ENCODE peak calls at places on chromosomes 7 and 10, in six cellular contexts. N is retinal pigment epithelial cell, O is A549, S is prostate gland, K is tibial nerve, V is ovary. E is an unnamed sample.
A peak's percentile ranks its signal among the peaks of the same experiment; 100 is the strongest.

GRCh38 chr10:7350541-7351195 is 60.2 kb downstream of the SFMBT2 start:
- DNase-seq in N (no peak), O (no peak), S (no peak), K (no peak), V (no peak), E (no peak)

GRCh38 chr10:11443468-11444147 is 167.8 kb downstream of the USP6NL start:
- DNase-seq in N (no peak), O (no peak), S (no peak), K (no peak), V (no peak), E (no peak)

GRCh38 chr10:132675031-132675740 is 110.8 kb downstream of the NKX6-2 start:
- DNase-seq in N (no peak), O (no peak), S (no peak), K (no peak), V (peak; percentile 5), E (no peak)

GRCh38 chr10:92857904-92858514 is 9.7 kb downstream of the EXOC6 start:
- DNase-seq in N (no peak), O (peak; percentile 22), S (no peak), K (no peak), V (no peak), E (no peak)

GRCh38 chr7:7851381-7851780 is 117.2 kb upstream of the GLCCI1 start:
- DNase-seq in N (no peak), O (no peak), S (no peak), K (no peak), V (no peak), E (no peak)

GRCh38 chr7:36044096-36044892 is 108.8 kb upstream of the EEPD1 start:
- DNase-seq in N (no peak), O (no peak), S (no peak), K (no peak), V (no peak), E (no peak)

GRCh38 chr7:129989466-129989865 is 36.7 kb upstream of the UBE2H start:
- DNase-seq in N (no peak), O (no peak), S (no peak), K (no peak), V (no peak), E (no peak)

GRCh38 chr10:93363891-93364648 is 118.1 kb downstream of the MYOF start:
- DNase-seq in N (peak; percentile 73), O (no peak), S (no peak), K (no peak), V (no peak), E (no peak)

GRCh38 chr10:15695852-15696251 is 23.9 kb downstream of the ITGA8 start:
- DNase-seq in N (no peak), O (no peak), S (no peak), K (no peak), V (no peak), E (no peak)

GRCh38 chr10:118501637-118502440 is 93.6 kb downstream of the PRLHR start:
- DNase-seq in N (no peak), O (peak; percentile 17), S (peak; percentile 21), K (no peak), V (no peak), E (peak; percentile 87)

GRCh38 chr10:132481690-132482089 is 55.9 kb upstream of the INPP5A start:
- DNase-seq in N (no peak), O (no peak), S (no peak), K (no peak), V (no peak), E (no peak)

DNA sequence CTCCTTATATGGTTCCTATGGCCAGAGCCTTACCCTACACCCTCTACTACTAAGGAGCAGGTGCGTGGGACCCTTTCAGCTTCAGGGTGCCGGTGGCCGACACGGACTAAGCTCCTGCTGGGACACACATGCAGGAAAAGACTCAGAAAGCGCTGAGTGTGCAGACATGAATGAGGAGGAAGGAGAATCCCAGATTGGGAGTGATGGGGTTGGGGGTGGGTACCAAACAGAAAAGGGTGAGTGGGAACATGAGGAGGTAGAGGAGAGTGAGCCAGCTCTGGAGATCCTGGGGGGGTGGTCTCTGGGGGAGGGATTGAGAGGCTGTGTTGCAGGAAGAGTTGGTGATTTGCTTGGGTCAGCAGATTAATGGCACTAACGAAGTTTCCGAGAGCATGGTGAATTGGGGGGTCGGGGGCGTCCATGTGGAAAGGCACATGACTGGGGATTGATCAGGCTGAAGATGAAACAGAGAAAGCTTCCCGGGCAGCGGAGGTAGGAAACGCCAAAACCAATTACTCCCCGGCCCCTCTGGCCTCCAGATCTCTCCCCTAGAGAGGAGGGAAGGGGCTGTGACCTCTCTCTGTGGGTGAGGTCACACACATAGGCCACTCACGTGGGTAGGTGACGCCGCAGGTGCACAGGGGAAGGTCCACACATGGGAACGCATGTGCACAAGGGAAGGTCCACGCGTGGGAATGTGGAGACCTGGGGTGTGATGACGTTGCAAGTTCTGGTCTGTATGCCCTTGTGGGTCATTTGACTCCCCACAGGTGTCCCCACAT is 37.9 kb upstream of the SLF2 start:
- DNase-seq in N (no peak), O (no peak), S (no peak), K (no peak), V (no peak), E (no peak)
- H3K4me3 ChIP-seq in N (no peak overlapping the region), O (no peak overlapping the region), S (no peak overlapping the region), K (no peak overlapping the region), V (no peak overlapping the region), E (no peak overlapping the region)

GRCh38 chr10:91552260-91552659 is 80.6 kb downstream of the PPP1R3C start:
- DNase-seq in N (no peak), O (no peak), S (no peak), K (no peak), V (no peak), E (no peak)
- TF ChIP-seq CTCF in N (no peak), O (no peak), S (no peak), K (no peak), V (no peak), E (no peak)

DNA sequence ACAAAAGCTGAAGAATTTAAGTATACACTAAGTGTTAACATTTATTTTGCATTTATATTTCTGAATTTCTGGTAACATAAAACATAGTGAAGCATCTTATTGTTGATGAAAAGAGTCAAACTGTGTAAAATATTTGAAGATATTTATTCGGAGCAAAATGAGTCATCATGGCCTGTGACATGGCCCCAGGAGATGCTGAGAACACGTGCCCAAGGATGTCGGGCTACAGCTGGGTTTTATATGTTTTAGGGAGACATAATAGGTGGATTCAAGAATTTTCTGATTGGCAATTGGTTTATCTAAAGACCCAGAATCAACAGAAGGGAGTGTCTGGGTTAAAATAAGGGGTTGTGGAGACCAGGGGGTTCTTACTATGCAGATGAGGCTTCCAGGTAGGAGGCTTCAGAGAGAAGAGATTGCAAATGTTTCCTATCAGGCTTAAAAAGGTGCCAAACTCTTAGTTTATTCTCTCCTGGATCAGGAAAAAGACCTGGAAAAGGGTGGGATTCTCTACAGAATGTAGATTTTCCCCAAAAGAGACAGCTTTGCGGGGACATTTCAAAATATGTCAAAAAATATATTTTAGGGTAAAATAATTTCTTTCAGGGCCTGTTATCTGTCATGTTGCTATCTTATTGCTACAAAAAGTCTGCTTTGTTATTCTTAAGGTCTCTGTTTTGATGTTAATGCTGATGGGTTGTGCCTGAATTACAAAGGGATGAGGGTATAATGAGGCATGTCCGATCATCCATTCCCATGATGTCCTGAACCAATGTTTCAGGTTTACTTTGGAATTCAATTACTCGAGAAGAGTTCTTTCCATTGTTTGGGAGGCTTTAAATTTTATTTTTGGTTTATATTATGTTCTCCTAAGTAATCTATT is 74.5 kb downstream of the VWDE start:
- DNase-seq in N (no peak), O (no peak), S (no peak), K (no peak), V (no peak), E (no peak)
- H3K4me3 ChIP-seq in N (no peak overlapping the region), O (no peak overlapping the region), S (no peak overlapping the region), K (no peak overlapping the region), V (no peak overlapping the region), E (no peak overlapping the region)

DNA sequence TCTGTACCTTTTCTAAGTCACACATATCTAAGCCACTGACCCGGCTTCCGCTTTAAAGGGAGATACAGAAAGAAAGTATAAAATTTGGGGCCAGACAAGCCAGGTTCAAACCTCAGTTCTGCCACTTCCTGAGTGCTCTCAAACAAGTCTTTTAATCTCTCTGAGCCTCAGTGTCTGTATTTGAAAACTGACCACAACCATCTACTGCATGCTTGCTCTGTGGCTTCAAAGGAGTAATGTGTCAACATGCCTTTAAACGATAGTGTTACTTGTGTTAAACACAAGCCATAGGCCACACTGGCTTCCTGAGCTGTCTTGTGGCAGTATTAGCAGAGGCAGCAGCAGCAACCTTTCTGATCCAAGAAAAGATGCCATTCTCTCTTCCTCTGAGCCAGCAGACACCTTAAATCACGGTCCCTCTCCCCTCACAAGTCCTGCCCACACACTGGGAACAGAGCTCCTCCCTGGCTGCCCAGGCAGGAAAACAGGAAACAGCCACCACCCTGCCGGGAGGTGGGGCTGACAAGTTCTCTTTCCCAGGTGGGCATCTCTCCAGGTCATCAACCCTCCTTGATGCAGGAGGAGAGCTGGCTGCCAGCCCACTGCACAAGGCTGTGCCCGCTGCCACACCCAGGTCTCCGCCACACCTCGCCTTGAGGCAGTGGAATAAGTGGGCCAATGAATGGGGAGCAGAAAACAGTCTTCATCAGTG is 10.7 kb downstream of the HIP1 start:
- DNase-seq in N (no peak), O (peak; percentile 52), S (peak; percentile 85), K (no peak), V (peak; percentile 32), E (no peak)
- TF ChIP-seq CTCF in N (no peak), O (no peak), S (no peak), K (no peak), V (no peak), E (no peak)

DNA sequence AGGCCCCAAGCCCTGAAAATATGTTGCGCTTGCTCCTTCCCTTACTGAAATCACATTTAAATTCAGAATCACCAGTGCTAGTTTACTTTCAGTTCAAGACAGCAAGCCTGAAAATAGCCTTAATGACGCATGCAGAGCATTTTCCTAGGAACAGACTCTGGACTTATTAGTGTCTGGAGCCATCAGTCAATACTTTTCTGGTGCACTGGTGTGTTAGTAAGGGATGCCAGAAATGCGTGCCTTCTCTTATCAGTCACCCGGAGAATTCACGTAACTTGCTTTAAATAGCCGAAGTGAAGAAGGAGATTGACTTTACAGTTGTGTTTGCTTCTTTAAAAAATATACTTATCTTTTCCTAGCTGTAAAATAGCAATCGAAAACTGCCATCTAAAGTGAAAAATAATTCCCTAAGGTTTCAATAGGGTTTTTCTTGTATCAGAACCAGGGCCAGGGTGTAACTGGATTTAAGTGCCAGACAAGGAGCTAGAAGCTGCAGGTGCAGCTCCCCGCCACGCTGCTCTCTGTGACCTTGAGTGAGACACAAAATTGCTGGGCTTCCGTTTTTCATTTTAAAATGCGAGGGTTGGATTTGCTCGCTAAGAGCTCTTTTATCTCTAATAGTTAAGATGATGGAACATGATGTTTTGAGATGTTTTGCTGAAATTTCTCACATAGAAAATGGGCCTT is 177.8 kb downstream of the NSUN6 start:
- DNase-seq in N (no peak), O (no peak), S (no peak), K (no peak), V (peak; percentile 39), E (no peak)
- H3K4me3 ChIP-seq in N (no peak overlapping the region), O (no peak overlapping the region), S (no peak overlapping the region), K (no peak overlapping the region), V (no peak overlapping the region), E (no peak overlapping the region)

E was measured in foreskin fibroblast.